ENCODE peak calls at places on chromosomes 3 and 15, in four cellular contexts. One of them, this sample, is unnamed.

GRCh38 chr3:190721330-190721729 is 141.2 kb downstream of the GMNC start:
- DNase-seq in A549: no peak
- DNase-seq in HepG2: no peak
- DNase-seq in GM12878: peak
- DNase-seq in this sample: no peak

GRCh38 chr15:63553388-63553791 is 43.8 kb upstream of the FBXL22 start:
- DNase-seq in A549: no peak
- DNase-seq in HepG2: no peak
- DNase-seq in GM12878: no peak
- DNase-seq in this sample: no peak

GRCh38 chr3:99532246-99532645 is 106.1 kb upstream of the COL8A1 start:
- DNase-seq in A549: peak
- DNase-seq in HepG2: peak
- DNase-seq in GM12878: no peak
- DNase-seq in this sample: peak

GRCh38 chr15:73386886-73387506 is 18.2 kb upstream of the HCN4 start:
- DNase-seq in A549: no peak
- DNase-seq in HepG2: no peak
- DNase-seq in GM12878: no peak
- DNase-seq in this sample: no peak

GRCh38 chr3:73601476-73601875 is 23.3 kb downstream of the PDZRN3 start:
- DNase-seq in A549: no peak
- DNase-seq in HepG2: no peak
- DNase-seq in GM12878: no peak
- DNase-seq in this sample: no peak

GRCh38 chr3:113086506-113087461 is 96.0 kb downstream of the GTPBP8 start:
- DNase-seq in A549: peak
- DNase-seq in HepG2: peak
- DNase-seq in GM12878: no peak
- DNase-seq in this sample: no peak

GRCh38 chr3:126557415-126557745 is 1.4 kb downstream of the C3orf22 start:
- DNase-seq in A549: no peak
- DNase-seq in HepG2: no peak
- DNase-seq in GM12878: no peak
- DNase-seq in this sample: no peak

GRCh38 chr3:89165636-89166312 is 58.4 kb downstream of the EPHA3 start:
- DNase-seq in A549: no peak
- DNase-seq in HepG2: no peak
- DNase-seq in GM12878: no peak
- DNase-seq in this sample: no peak

GRCh38 chr15:90138071-90138833 is 36.0 kb upstream of the IDH2 start:
- DNase-seq in A549: no peak
- DNase-seq in HepG2: no peak
- DNase-seq in GM12878: no peak
- DNase-seq in this sample: no peak

GRCh38 chr3:186821429-186822367 is 15.4 kb upstream of the RFC4 start:
- DNase-seq in A549: peak
- DNase-seq in HepG2: peak
- DNase-seq in GM12878: no peak
- DNase-seq in this sample: peak

GRCh38 chr15:74830868-74831267 is 4.4 kb downstream of the CPLX3 start:
- DNase-seq in A549: no peak
- DNase-seq in HepG2: no peak
- DNase-seq in GM12878: no peak
- DNase-seq in this sample: no peak

GRCh38 chr3:81279481-81280273 is 481.8 kb downstream of the GBE1 start:
- DNase-seq in A549: no peak
- DNase-seq in HepG2: no peak
- DNase-seq in GM12878: no peak
- DNase-seq in this sample: no peak

GRCh38 chr3:25155696-25156471 is 272.2 kb upstream of the RARB start:
- DNase-seq in A549: no peak
- DNase-seq in HepG2: no peak
- DNase-seq in GM12878: no peak
- DNase-seq in this sample: no peak

GRCh38 chr3:46537789-46538188 is 28.3 kb downstream of the LRRC2 start:
- DNase-seq in A549: no peak
- DNase-seq in HepG2: no peak
- DNase-seq in GM12878: no peak
- DNase-seq in this sample: no peak

GRCh38 chr3:99949956-99950670 is 132.5 kb downstream of the CMSS1 start:
- DNase-seq in A549: no peak
- DNase-seq in HepG2: no peak
- DNase-seq in GM12878: no peak
- DNase-seq in this sample: no peak

GRCh38 chr3:38842266-38842965 is 26.4 kb upstream of the SCN10A start:
- DNase-seq in A549: no peak
- DNase-seq in HepG2: no peak
- DNase-seq in GM12878: no peak
- DNase-seq in this sample: no peak

GRCh38 chr15:78570710-78571109 is 5.4 kb downstream of the CHRNA5 start:
- DNase-seq in A549: peak
- DNase-seq in HepG2: no peak
- DNase-seq in GM12878: no peak
- DNase-seq in this sample: no peak

GRCh38 chr15:31265871-31266711 is 60.5 kb upstream of the KLF13 start:
- DNase-seq in A549: no peak
- DNase-seq in HepG2: no peak
- DNase-seq in GM12878: peak
- DNase-seq in this sample: no peak

GRCh38 chr15:74010929-74011540 is 16.5 kb downstream of the PML start:
- DNase-seq in A549: no peak
- DNase-seq in HepG2: peak
- DNase-seq in GM12878: no peak
- DNase-seq in this sample: no peak

GRCh38 chr3:192481638-192482037 is 245.7 kb downstream of the FGF12 start:
- DNase-seq in A549: no peak
- DNase-seq in HepG2: no peak
- DNase-seq in GM12878: no peak
- DNase-seq in this sample: no peak

DNA sequence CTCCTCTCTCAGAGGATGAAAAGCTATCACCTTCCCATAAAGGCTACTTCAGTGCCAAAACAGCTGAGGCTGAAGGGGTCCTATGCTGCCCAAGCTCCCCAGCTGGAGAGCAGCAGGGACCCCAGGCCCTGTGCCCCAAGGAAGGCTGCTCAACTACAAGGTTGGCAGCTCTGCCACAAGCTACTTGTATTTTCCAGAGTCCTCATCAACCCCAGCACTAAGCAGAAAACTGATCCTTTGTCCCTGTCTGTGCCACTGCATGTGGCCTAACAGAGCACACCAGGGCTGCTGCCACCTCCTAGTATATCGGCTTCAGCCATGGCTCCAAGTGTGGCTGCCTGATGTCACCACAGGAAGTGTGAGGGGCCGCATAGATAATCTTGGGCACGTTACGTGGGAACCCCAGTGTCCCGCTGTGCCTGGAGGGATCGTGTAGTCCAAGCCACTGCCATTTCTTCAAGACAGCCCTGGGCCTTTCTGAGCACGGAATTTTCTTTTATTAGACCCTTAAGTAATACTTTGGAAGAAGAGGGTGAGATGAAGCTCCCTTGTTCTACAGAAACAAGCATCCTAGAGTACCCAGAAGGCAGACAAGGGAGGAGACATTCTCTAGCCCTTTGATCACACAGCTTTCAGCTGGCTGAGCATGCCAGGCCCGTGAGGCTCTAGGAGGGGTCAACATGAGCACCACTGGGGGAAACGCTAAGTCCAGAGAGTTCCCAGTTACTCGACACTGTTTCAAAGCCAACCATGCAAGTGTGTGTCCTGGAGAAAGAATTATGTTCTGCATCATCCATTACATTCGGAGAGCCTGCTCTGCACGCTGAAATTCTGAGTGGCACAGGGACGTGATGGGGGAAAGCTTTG is 60.7 kb downstream of the CAPN7 start:
- DNase-seq in A549: no peak
- DNase-seq in HepG2: no peak
- DNase-seq in GM12878: no peak
- DNase-seq in this sample: no peak
- TF ChIP-seq BHLHE40 in A549: no peak
- TF ChIP-seq BHLHE40 in HepG2: no peak
- TF ChIP-seq BHLHE40 in GM12878: no peak
- TF ChIP-seq BHLHE40 in this sample: no peak

GRCh38 chr3:180340395-180340794 is 261.6 kb upstream of the TTC14 start:
- DNase-seq in A549: no peak
- DNase-seq in HepG2: no peak
- DNase-seq in GM12878: no peak
- DNase-seq in this sample: no peak
- TF ChIP-seq HDAC2 in A549: no peak
- TF ChIP-seq HDAC2 in HepG2: no peak
- TF ChIP-seq HDAC2 in GM12878: no peak
- TF ChIP-seq HDAC2 in this sample: no peak

GRCh38 chr3:139109271-139109670 is 64.6 kb upstream of the PRR23C start:
- DNase-seq in A549: no peak
- DNase-seq in HepG2: no peak
- DNase-seq in GM12878: no peak
- DNase-seq in this sample: no peak

GRCh38 chr3:139112230-139112558 is 67.5 kb upstream of the PRR23C start:
- DNase-seq in A549: no peak
- DNase-seq in HepG2: no peak
- DNase-seq in GM12878: no peak
- DNase-seq in this sample: no peak

GRCh38 chr3:139111392-139112229 is 66.9 kb upstream of the PRR23C start:
- DNase-seq in A549: peak
- DNase-seq in HepG2: peak
- DNase-seq in GM12878: no peak
- DNase-seq in this sample: peak

GRCh38 chr3:139108253-139108969 is 63.7 kb upstream of the PRR23C start:
- DNase-seq in A549: no peak
- DNase-seq in HepG2: no peak
- DNase-seq in GM12878: no peak
- DNase-seq in this sample: no peak

GRCh38 chr3:139110072-139110830 is 65.6 kb upstream of the PRR23C start:
- DNase-seq in A549: no peak
- DNase-seq in HepG2: no peak
- DNase-seq in GM12878: no peak
- DNase-seq in this sample: no peak
- TF ChIP-seq BHLHE40 in A549: no peak
- TF ChIP-seq BHLHE40 in HepG2: no peak
- TF ChIP-seq BHLHE40 in GM12878: no peak
- TF ChIP-seq BHLHE40 in this sample: no peak

GRCh38 chr15:99704444-99704838 is 28.8 kb downstream of the LYSMD4 start:
- DNase-seq in A549: peak
- DNase-seq in HepG2: peak
- DNase-seq in GM12878: peak
- DNase-seq in this sample: peak
- TF ChIP-seq HDAC2 in A549: no peak
- TF ChIP-seq HDAC2 in HepG2: no peak
- TF ChIP-seq HDAC2 in GM12878: no peak
- TF ChIP-seq HDAC2 in this sample: no peak

GRCh38 chr3:48983096-48983495 is 6.9 kb upstream of the P4HTM start:
- DNase-seq in A549: no peak
- DNase-seq in HepG2: no peak
- DNase-seq in GM12878: no peak
- DNase-seq in this sample: no peak
- TF ChIP-seq BHLHE40 in A549: no peak
- TF ChIP-seq BHLHE40 in HepG2: no peak
- TF ChIP-seq BHLHE40 in GM12878: no peak
- TF ChIP-seq BHLHE40 in this sample: no peak

DNA sequence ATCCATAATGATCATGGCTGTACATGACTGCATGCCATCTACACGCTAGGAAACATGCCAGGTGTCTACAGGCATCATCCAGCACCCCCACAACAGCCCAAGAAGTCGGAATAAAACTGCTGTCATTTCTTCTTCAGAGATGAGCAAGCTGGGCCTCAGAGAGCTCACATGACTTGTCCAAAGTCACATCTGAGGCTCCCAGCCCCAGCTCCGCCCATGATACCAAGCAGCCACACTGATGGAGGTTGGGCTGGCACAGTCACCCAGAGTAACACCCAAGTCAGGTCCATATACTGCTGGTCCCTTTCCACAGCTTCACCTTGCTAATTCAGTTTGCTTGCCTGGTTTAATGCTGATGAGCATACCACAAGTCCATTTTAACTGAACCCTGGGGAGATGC is 116.6 kb downstream of the SEC22A start:
- DNase-seq in A549: no peak
- DNase-seq in HepG2: no peak
- DNase-seq in GM12878: no peak
- DNase-seq in this sample: no peak
- TF ChIP-seq HDAC2 in A549: no peak
- TF ChIP-seq HDAC2 in HepG2: no peak
- TF ChIP-seq HDAC2 in GM12878: no peak
- TF ChIP-seq HDAC2 in this sample: no peak

GRCh38 chr3:14804835-14805780 is 13.7 kb upstream of the FGD5 start:
- DNase-seq in A549: no peak
- DNase-seq in HepG2: peak
- DNase-seq in GM12878: no peak
- DNase-seq in this sample: no peak

GRCh38 chr3:14808502-14809266 is 10.1 kb upstream of the FGD5 start:
- DNase-seq in A549: no peak
- DNase-seq in HepG2: no peak
- DNase-seq in GM12878: no peak
- DNase-seq in this sample: no peak

GRCh38 chr3:14808025-14808424 is 10.7 kb upstream of the FGD5 start:
- DNase-seq in A549: no peak
- DNase-seq in HepG2: no peak
- DNase-seq in GM12878: no peak
- DNase-seq in this sample: no peak

GRCh38 chr3:14805946-14806537 is 12.7 kb upstream of the FGD5 start:
- DNase-seq in A549: no peak
- DNase-seq in HepG2: no peak
- DNase-seq in GM12878: no peak
- DNase-seq in this sample: no peak

GRCh38 chr3:14806641-14807263 is 12.0 kb upstream of the FGD5 start:
- DNase-seq in A549: no peak
- DNase-seq in HepG2: no peak
- DNase-seq in GM12878: no peak
- DNase-seq in this sample: no peak
- TF ChIP-seq BHLHE40 in A549: no peak
- TF ChIP-seq BHLHE40 in HepG2: no peak
- TF ChIP-seq BHLHE40 in GM12878: no peak
- TF ChIP-seq BHLHE40 in this sample: no peak

GRCh38 chr15:101020945-101021344 is 101.8 kb downstream of the LRRK1 start:
- DNase-seq in A549: no peak
- DNase-seq in HepG2: no peak
- DNase-seq in GM12878: no peak
- DNase-seq in this sample: no peak
- TF ChIP-seq HDAC2 in A549: no peak
- TF ChIP-seq HDAC2 in HepG2: no peak
- TF ChIP-seq HDAC2 in GM12878: no peak
- TF ChIP-seq HDAC2 in this sample: no peak